ENCODE peak calls at places on chromosomes 6 and 20, in six cellular contexts. P, G, N, S, W and Q are unnamed samples. For H3K4me1, the result is how much of the 10 kb centered on the place peaks cover.

GRCh38 chr6:110075406-110075805 is 97.3 kb downstream of the GPR6 start:
- DNase-seq in W (no peak), G (no peak), P (no peak), S (no peak), N (no peak), Q (no peak)

GRCh38 chr6:159324599-159324998 is 155.4 kb downstream of the FNDC1 start:
- DNase-seq in P (no peak), S (no peak), G (no peak), W (peak), N (no peak), Q (no peak)

GRCh38 chr6:88045521-88046136 is 2.0 kb upstream of the SPACA1 start:
- DNase-seq in N (no peak), P (no peak), S (no peak), W (no peak), G (no peak), Q (no peak)

GRCh38 chr6:40455686-40456389 is 131.3 kb downstream of the LRFN2 start:
- DNase-seq in W (no peak), N (no peak), S (no peak), G (no peak), P (no peak), Q (no peak)

GRCh38 chr6:132060591-132060990 is 109.4 kb upstream of the CCN2 start:
- DNase-seq in W (no peak), N (no peak), P (no peak), G (no peak), S (no peak), Q (peak)

GRCh38 chr6:99031957-99032356 is 84.2 kb upstream of the FBXL4 start:
- DNase-seq in S (no peak), P (no peak), G (no peak), N (no peak), W (no peak), Q (no peak)

GRCh38 chr6:10276106-10276505 is 138.8 kb downstream of the TFAP2A start:
- DNase-seq in S (no peak), P (no peak), W (no peak), N (no peak), G (no peak), Q (no peak)

GRCh38 chr6:31202259-31203166 is 32.0 kb upstream of the POU5F1 start:
- DNase-seq in S (no peak), W (peak), P (no peak), N (peak), G (no peak), Q (no peak)

GRCh38 chr6:125094563-125094962 is 59.0 kb upstream of the TPD52L1 start:
- DNase-seq in S (no peak), P (no peak), W (no peak), G (no peak), N (no peak), Q (no peak)
- H3K4me3 ChIP-seq in S (no peak), P (no peak), W (no peak), G (no peak), N (no peak), Q (no peak)

GRCh38 chr20:8527998-8528397 is 395.9 kb downstream of the PLCB1 start:
- DNase-seq in N (no peak), G (no peak), P (no peak), W (peak), S (no peak), Q (no peak)
- H3K27ac ChIP-seq in N (no peak), G (no peak), P (no peak), W (peak), S (no peak), Q (no peak)

DNA sequence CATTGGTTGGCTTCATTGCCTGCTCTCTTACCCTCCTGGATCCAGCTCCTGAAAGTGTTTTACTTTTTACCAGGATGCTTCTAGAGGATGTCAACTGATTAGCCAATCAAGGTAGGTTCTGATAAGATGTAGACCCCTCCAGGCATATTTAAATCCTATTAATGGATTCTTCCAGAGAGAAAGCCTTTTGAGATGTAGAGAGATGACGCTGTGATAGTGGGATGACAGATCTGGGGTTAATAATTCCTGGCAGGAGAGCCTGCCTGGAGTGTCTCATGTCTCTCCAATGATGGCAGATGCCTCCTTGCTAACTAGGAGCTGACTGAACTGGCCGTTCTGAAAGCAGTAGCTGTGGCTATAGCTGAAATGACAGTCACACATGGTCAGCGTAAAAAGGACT is 116.9 kb upstream of the DTNBP1 start:
- DNase-seq in W (no peak), S (no peak), P (no peak), G (no peak), N (peak), Q (no peak)
- H3K4me1 ChIP-seq in W (under half), S (under half), P (under half), G (under half), N (under half), Q (under half)

DNA sequence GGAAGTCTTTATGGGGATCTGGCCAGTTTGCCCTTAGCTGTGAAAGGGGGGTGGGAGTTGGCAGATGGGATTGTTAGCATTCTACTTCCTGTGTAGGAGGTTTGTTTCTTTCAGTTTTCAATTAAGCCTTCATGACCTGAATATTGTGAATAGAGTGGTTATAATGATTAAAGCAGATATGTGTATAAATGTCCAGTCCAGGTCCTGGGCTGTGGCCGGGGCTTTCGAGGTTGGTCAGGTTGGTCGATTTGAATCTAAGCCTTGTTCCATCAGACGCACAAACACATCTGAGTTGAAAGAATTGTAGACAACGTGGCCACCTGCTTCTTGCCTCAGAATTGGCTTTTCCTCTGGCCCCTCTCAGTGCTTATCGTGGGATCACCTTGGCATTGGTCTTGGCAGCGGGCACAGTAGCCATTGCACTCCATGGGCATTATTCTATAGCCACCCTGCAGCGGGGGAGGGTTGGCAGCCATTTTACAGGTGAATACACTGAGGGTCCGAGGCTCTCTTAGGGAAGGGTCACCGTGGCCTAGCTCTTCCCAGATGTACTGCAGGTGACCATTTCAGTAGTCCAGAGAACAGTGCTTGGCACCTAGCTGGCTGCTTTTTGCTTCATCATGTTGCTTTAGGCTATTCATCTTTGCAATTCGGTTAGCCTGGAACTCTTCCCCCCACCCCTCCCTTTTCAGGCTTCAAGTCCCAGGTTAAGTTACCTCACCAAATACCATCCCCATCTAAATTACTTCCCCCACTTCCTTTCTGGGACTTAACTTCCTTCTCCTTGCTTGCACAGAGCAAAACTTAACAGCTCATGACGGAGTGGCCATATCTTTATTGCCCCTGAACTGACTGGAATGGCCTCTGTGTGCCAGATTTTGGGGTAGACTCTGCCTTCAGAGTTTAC is 1.1 kb downstream of the RNF114 start:
- DNase-seq in G (peak), S (no peak), N (peak), W (no peak), P (no peak), Q (peak)
- H3K4me3 ChIP-seq in G (peak), S (peak), N (peak), W (peak), P (peak), Q (peak)

GRCh38 chr20:44886828-44887227 is 1.3 kb downstream of the YWHAB start:
- DNase-seq in W (no peak), G (no peak), N (no peak), S (no peak), P (no peak), Q (no peak)
- H3K27ac ChIP-seq in W (no peak), G (peak), N (no peak), S (no peak), P (no peak), Q (no peak)